ENCODE peak calls at places on chromosomes 7 and 10, in four cellular contexts. N is mesothelial cell of epicardium, L is kidney tubule cell, G is mucosa of descending colon. J is an unnamed sample.

GRCh38 chr10:54133201-54133600 is 667.8 kb downstream of the PCDH15 start:
- DNase-seq in L (no peak), N (no peak), G (no peak), J (no peak)

GRCh38 chr10:78613132-78613531 is 455.6 kb upstream of the ZMIZ1 start:
- DNase-seq in G (no peak), N (no peak), L (no peak), J (no peak)

GRCh38 chr7:131226116-131226562 is 101.5 kb upstream of the MKLN1 start:
- DNase-seq in G (no peak), L (peak), N (no peak), J (no peak)

GRCh38 chr7:158391141-158391540 is 196.5 kb downstream of the PTPRN2 start:
- DNase-seq in G (no peak), N (no peak), L (no peak), J (no peak)

GRCh38 chr10:22230331-22230833 is 12.6 kb upstream of the EBLN1 start:
- DNase-seq in G (no peak), L (peak), N (no peak), J (no peak)

GRCh38 chr10:122126763-122127659 is 138.0 kb downstream of the TACC2 start:
- DNase-seq in L (peak), G (no peak), N (no peak), J (peak)

GRCh38 chr10:118114992-118115391 is 68.3 kb upstream of the RAB11FIP2 start:
- DNase-seq in G (no peak), L (no peak), N (no peak), J (no peak)

GRCh38 chr7:79820387-79820786 is 314.2 kb upstream of the GNAI1 start:
- DNase-seq in N (peak), L (peak), G (peak), J (peak)

GRCh38 chr10:110426294-110427153 is 71.2 kb upstream of the DUSP5 start:
- DNase-seq in G (no peak), L (peak), N (no peak), J (peak)

GRCh38 chr7:103075337-103075918 is 488 bp downstream of the ARMC10 start:
- DNase-seq in G (peak), L (peak), N (peak), J (peak)

GRCh38 chr7:40437498-40437897 is 302.7 kb downstream of the SUGCT start:
- DNase-seq in G (no peak), L (peak), N (no peak), J (no peak)

GRCh38 chr7:129170373-129171021 is 17.9 kb upstream of the SMO start:
- DNase-seq in L (no peak), N (no peak), G (no peak), J (no peak)

GRCh38 chr10:51074238-51075028 is at the start of gene PRKG1:
- DNase-seq in N (peak), L (peak), G (peak), J (peak)

GRCh38 chr7:66152538-66153191 is 38.0 kb downstream of the CRCP start:
- DNase-seq in L (no peak), G (no peak), N (no peak), J (no peak)

GRCh38 chr7:47681241-47681810 is 99.4 kb upstream of the TNS3 start:
- DNase-seq in G (no peak), L (no peak), N (no peak), J (no peak)

GRCh38 chr7:47783456-47784240 is 164.6 kb downstream of the PKD1L1 start:
- DNase-seq in N (no peak), L (peak), G (no peak), J (peak)

GRCh38 chr7:51482976-51483375 is 166.4 kb upstream of the COBL start:
- DNase-seq in L (no peak), N (no peak), G (no peak), J (no peak)

GRCh38 chr7:44152971-44153947 is 12.1 kb upstream of the MYL7 start:
- DNase-seq in G (no peak), L (no peak), N (no peak), J (no peak)

GRCh38 chr10:49309691-49310371 is 10.9 kb downstream of the C10orf71 start:
- DNase-seq in N (no peak), G (no peak), L (peak), J (no peak)

GRCh38 chr10:49508249-49508648 is 30.7 kb downstream of the ERCC6 start:
- DNase-seq in L (no peak), N (no peak), G (no peak), J (no peak)

GRCh38 chr10:3270597-3270996 is 98.0 kb upstream of the PITRM1 start:
- DNase-seq in G (no peak), N (no peak), L (no peak), J (no peak)

GRCh38 chr10:11223507-11224157 is 206.0 kb downstream of the CELF2 start:
- DNase-seq in L (no peak), N (no peak), G (no peak), J (no peak)

GRCh38 chr7:130272456-130273080 is 5.9 kb downstream of the CPA2 start:
- DNase-seq in G (no peak), N (no peak), L (no peak), J (no peak)

GRCh38 chr7:33743594-33743993 is 161.7 kb upstream of the BMPER start:
- DNase-seq in L (no peak), G (no peak), N (no peak), J (no peak)

GRCh38 chr7:120089968-120090367 is 183.0 kb upstream of the KCND2 start:
- DNase-seq in N (no peak), L (peak), G (no peak), J (no peak)

GRCh38 chr10:25815999-25816768 is 117.8 kb upstream of the MYO3A start:
- DNase-seq in N (no peak), L (peak), G (no peak), J (no peak)

GRCh38 chr7:7816084-7816483 is 97.7 kb upstream of the RPA3 start:
- DNase-seq in N (no peak), L (no peak), G (no peak), J (no peak)

GRCh38 chr10:84244651-84245270 is at the start of gene RGR:
- DNase-seq in N (no peak), G (no peak), L (no peak), J (peak)